ENCODE peak calls at places on chromosome 22, in ten cellular contexts. One of them, this sample, is unnamed.
A peak's percentile ranks its signal among the peaks of the same experiment; 100 is the strongest.

GRCh38 chr22:42805016-42805997 is 51.8 kb downstream of the ARFGAP3 start:
- DNase-seq in effector CD4-positive, alpha-beta T cell: no peak
- DNase-seq in NCI-H69: peak; percentile 79
- DNase-seq in HL-60: no peak
- DNase-seq in tibial artery: no peak
- DNase-seq in NCI-H1048: no peak
- DNase-seq in RWPE1: peak; percentile 20
- DNase-seq in activated T-helper 9 cell treated with anti-CD3 and anti-CD28 coated beads, Interleukin-2, amount 50 U/mL, for 16 hours: no peak
- DNase-seq in natural killer cell treated with Interleukin-12 subunit alpha and Interleukin-12 subunit beta and Interleukin-15 and Interleukin-18, amount 100 ng/mL, for 72 hours: no peak
- DNase-seq in EL: no peak
- DNase-seq in this sample: peak; percentile 69

GRCh38 chr22:36480941-36481392 is 473 bp downstream of the TXN2 start:
- DNase-seq in effector CD4-positive, alpha-beta T cell: no peak
- DNase-seq in NCI-H69: no peak
- DNase-seq in HL-60: no peak
- DNase-seq in tibial artery: no peak
- DNase-seq in NCI-H1048: no peak
- DNase-seq in RWPE1: no peak
- DNase-seq in activated T-helper 9 cell treated with anti-CD3 and anti-CD28 coated beads, Interleukin-2, amount 50 U/mL, for 16 hours: no peak
- DNase-seq in natural killer cell treated with Interleukin-12 subunit alpha and Interleukin-12 subunit beta and Interleukin-15 and Interleukin-18, amount 100 ng/mL, for 72 hours: no peak
- DNase-seq in EL: no peak
- DNase-seq in this sample: no peak

GRCh38 chr22:50577697-50577986 is 585 bp downstream of the CPT1B start:
- DNase-seq in effector CD4-positive, alpha-beta T cell: no peak
- DNase-seq in NCI-H69: no peak
- DNase-seq in HL-60: no peak
- DNase-seq in tibial artery: no peak
- DNase-seq in NCI-H1048: no peak
- DNase-seq in RWPE1: no peak
- DNase-seq in activated T-helper 9 cell treated with anti-CD3 and anti-CD28 coated beads, Interleukin-2, amount 50 U/mL, for 16 hours: no peak
- DNase-seq in natural killer cell treated with Interleukin-12 subunit alpha and Interleukin-12 subunit beta and Interleukin-15 and Interleukin-18, amount 100 ng/mL, for 72 hours: no peak
- DNase-seq in EL: no peak
- DNase-seq in this sample: no peak

GRCh38 chr22:28111501-28111900 is 192.4 kb upstream of the PITPNB start:
- DNase-seq in effector CD4-positive, alpha-beta T cell: no peak
- DNase-seq in NCI-H69: no peak
- DNase-seq in HL-60: no peak
- DNase-seq in tibial artery: no peak
- DNase-seq in NCI-H1048: no peak
- DNase-seq in RWPE1: no peak
- DNase-seq in activated T-helper 9 cell treated with anti-CD3 and anti-CD28 coated beads, Interleukin-2, amount 50 U/mL, for 16 hours: no peak
- DNase-seq in natural killer cell treated with Interleukin-12 subunit alpha and Interleukin-12 subunit beta and Interleukin-15 and Interleukin-18, amount 100 ng/mL, for 72 hours: no peak
- DNase-seq in EL: peak; percentile 31
- DNase-seq in this sample: no peak

GRCh38 chr22:25564320-25564978 is at the start of gene GRK3:
- DNase-seq in effector CD4-positive, alpha-beta T cell: peak; percentile 15
- DNase-seq in NCI-H69: peak; percentile 94
- DNase-seq in HL-60: peak; percentile 90
- DNase-seq in tibial artery: peak; percentile 65
- DNase-seq in NCI-H1048: no peak
- DNase-seq in RWPE1: peak; percentile 17
- DNase-seq in activated T-helper 9 cell treated with anti-CD3 and anti-CD28 coated beads, Interleukin-2, amount 50 U/mL, for 16 hours: peak; percentile 9
- DNase-seq in natural killer cell treated with Interleukin-12 subunit alpha and Interleukin-12 subunit beta and Interleukin-15 and Interleukin-18, amount 100 ng/mL, for 72 hours: no peak
- DNase-seq in EL: peak; percentile 76
- DNase-seq in this sample: peak; percentile 68

GRCh38 chr22:30822216-30823014 is 127.7 kb downstream of the OSBP2 start:
- DNase-seq in effector CD4-positive, alpha-beta T cell: no peak
- DNase-seq in NCI-H69: peak; percentile 52
- DNase-seq in HL-60: no peak
- DNase-seq in tibial artery: no peak
- DNase-seq in NCI-H1048: no peak
- DNase-seq in RWPE1: peak; percentile 22
- DNase-seq in activated T-helper 9 cell treated with anti-CD3 and anti-CD28 coated beads, Interleukin-2, amount 50 U/mL, for 16 hours: no peak
- DNase-seq in natural killer cell treated with Interleukin-12 subunit alpha and Interleukin-12 subunit beta and Interleukin-15 and Interleukin-18, amount 100 ng/mL, for 72 hours: no peak
- DNase-seq in EL: no peak
- DNase-seq in this sample: peak; percentile 41

GRCh38 chr22:48112687-48113521 is 1350.5 kb downstream of the TBC1D22A start:
- DNase-seq in effector CD4-positive, alpha-beta T cell: no peak
- DNase-seq in NCI-H69: no peak
- DNase-seq in HL-60: no peak
- DNase-seq in tibial artery: no peak
- DNase-seq in NCI-H1048: no peak
- DNase-seq in RWPE1: no peak
- DNase-seq in activated T-helper 9 cell treated with anti-CD3 and anti-CD28 coated beads, Interleukin-2, amount 50 U/mL, for 16 hours: no peak
- DNase-seq in natural killer cell treated with Interleukin-12 subunit alpha and Interleukin-12 subunit beta and Interleukin-15 and Interleukin-18, amount 100 ng/mL, for 72 hours: no peak
- DNase-seq in EL: no peak
- DNase-seq in this sample: no peak

GRCh38 chr22:23565288-23565941 is 14.7 kb downstream of the IGLL1 start:
- DNase-seq in effector CD4-positive, alpha-beta T cell: no peak
- DNase-seq in NCI-H69: peak; percentile 39
- DNase-seq in HL-60: peak; percentile 18
- DNase-seq in tibial artery: no peak
- DNase-seq in NCI-H1048: no peak
- DNase-seq in RWPE1: no peak
- DNase-seq in activated T-helper 9 cell treated with anti-CD3 and anti-CD28 coated beads, Interleukin-2, amount 50 U/mL, for 16 hours: no peak
- DNase-seq in natural killer cell treated with Interleukin-12 subunit alpha and Interleukin-12 subunit beta and Interleukin-15 and Interleukin-18, amount 100 ng/mL, for 72 hours: no peak
- DNase-seq in EL: peak; percentile 16
- DNase-seq in this sample: no peak

GRCh38 chr22:20185750-20186149 is 34.9 kb upstream of the CCDC188 start:
- DNase-seq in effector CD4-positive, alpha-beta T cell: no peak
- DNase-seq in NCI-H69: no peak
- DNase-seq in HL-60: no peak
- DNase-seq in tibial artery: no peak
- DNase-seq in NCI-H1048: no peak
- DNase-seq in RWPE1: no peak
- DNase-seq in activated T-helper 9 cell treated with anti-CD3 and anti-CD28 coated beads, Interleukin-2, amount 50 U/mL, for 16 hours: no peak
- DNase-seq in natural killer cell treated with Interleukin-12 subunit alpha and Interleukin-12 subunit beta and Interleukin-15 and Interleukin-18, amount 100 ng/mL, for 72 hours: no peak
- DNase-seq in EL: no peak
- DNase-seq in this sample: no peak

GRCh38 chr22:20586403-20586745 is 79.0 kb downstream of the MED15 start:
- DNase-seq in effector CD4-positive, alpha-beta T cell: no peak
- DNase-seq in NCI-H69: no peak
- DNase-seq in HL-60: no peak
- DNase-seq in tibial artery: no peak
- DNase-seq in NCI-H1048: no peak
- DNase-seq in RWPE1: no peak
- DNase-seq in activated T-helper 9 cell treated with anti-CD3 and anti-CD28 coated beads, Interleukin-2, amount 50 U/mL, for 16 hours: no peak
- DNase-seq in natural killer cell treated with Interleukin-12 subunit alpha and Interleukin-12 subunit beta and Interleukin-15 and Interleukin-18, amount 100 ng/mL, for 72 hours: no peak
- DNase-seq in EL: no peak
- DNase-seq in this sample: no peak

GRCh38 chr22:39471421-39472141 is 14.8 kb downstream of the MGAT3 start:
- DNase-seq in effector CD4-positive, alpha-beta T cell: no peak
- DNase-seq in NCI-H69: no peak
- DNase-seq in HL-60: peak; percentile 73
- DNase-seq in tibial artery: no peak
- DNase-seq in NCI-H1048: no peak
- DNase-seq in RWPE1: peak; percentile 10
- DNase-seq in activated T-helper 9 cell treated with anti-CD3 and anti-CD28 coated beads, Interleukin-2, amount 50 U/mL, for 16 hours: no peak
- DNase-seq in natural killer cell treated with Interleukin-12 subunit alpha and Interleukin-12 subunit beta and Interleukin-15 and Interleukin-18, amount 100 ng/mL, for 72 hours: peak; percentile 71
- DNase-seq in EL: peak; percentile 79
- DNase-seq in this sample: peak; percentile 72

GRCh38 chr22:21907638-21908522 is 40.4 kb upstream of the MAPK1 start:
- DNase-seq in effector CD4-positive, alpha-beta T cell: no peak
- DNase-seq in NCI-H69: no peak
- DNase-seq in HL-60: no peak
- DNase-seq in tibial artery: no peak
- DNase-seq in NCI-H1048: no peak
- DNase-seq in RWPE1: no peak
- DNase-seq in activated T-helper 9 cell treated with anti-CD3 and anti-CD28 coated beads, Interleukin-2, amount 50 U/mL, for 16 hours: no peak
- DNase-seq in natural killer cell treated with Interleukin-12 subunit alpha and Interleukin-12 subunit beta and Interleukin-15 and Interleukin-18, amount 100 ng/mL, for 72 hours: no peak
- DNase-seq in EL: no peak
- DNase-seq in this sample: no peak

GRCh38 chr22:41256898-41257260 is 16.1 kb upstream of the CHADL start:
- DNase-seq in effector CD4-positive, alpha-beta T cell: no peak
- DNase-seq in NCI-H69: peak; percentile 21
- DNase-seq in HL-60: no peak
- DNase-seq in tibial artery: no peak
- DNase-seq in NCI-H1048: no peak
- DNase-seq in RWPE1: no peak
- DNase-seq in activated T-helper 9 cell treated with anti-CD3 and anti-CD28 coated beads, Interleukin-2, amount 50 U/mL, for 16 hours: no peak
- DNase-seq in natural killer cell treated with Interleukin-12 subunit alpha and Interleukin-12 subunit beta and Interleukin-15 and Interleukin-18, amount 100 ng/mL, for 72 hours: peak; percentile 53
- DNase-seq in EL: no peak
- DNase-seq in this sample: peak; percentile 63

GRCh38 chr22:50577987-50578775 is at the start of gene CPT1B:
- DNase-seq in effector CD4-positive, alpha-beta T cell: no peak
- DNase-seq in NCI-H69: no peak
- DNase-seq in HL-60: no peak
- DNase-seq in tibial artery: peak; percentile 3
- DNase-seq in NCI-H1048: no peak
- DNase-seq in RWPE1: no peak
- DNase-seq in activated T-helper 9 cell treated with anti-CD3 and anti-CD28 coated beads, Interleukin-2, amount 50 U/mL, for 16 hours: no peak
- DNase-seq in natural killer cell treated with Interleukin-12 subunit alpha and Interleukin-12 subunit beta and Interleukin-15 and Interleukin-18, amount 100 ng/mL, for 72 hours: peak; percentile 60
- DNase-seq in EL: no peak
- DNase-seq in this sample: no peak

GRCh38 chr22:22893077-22893805 is 5.6 kb downstream of the IGLL5 start:
- DNase-seq in effector CD4-positive, alpha-beta T cell: no peak
- DNase-seq in NCI-H69: no peak
- DNase-seq in HL-60: no peak
- DNase-seq in tibial artery: no peak
- DNase-seq in NCI-H1048: no peak
- DNase-seq in RWPE1: no peak
- DNase-seq in activated T-helper 9 cell treated with anti-CD3 and anti-CD28 coated beads, Interleukin-2, amount 50 U/mL, for 16 hours: no peak
- DNase-seq in natural killer cell treated with Interleukin-12 subunit alpha and Interleukin-12 subunit beta and Interleukin-15 and Interleukin-18, amount 100 ng/mL, for 72 hours: no peak
- DNase-seq in EL: no peak
- DNase-seq in this sample: no peak

GRCh38 chr22:30459206-30460052 is 12.4 kb downstream of the SEC14L3 start:
- DNase-seq in effector CD4-positive, alpha-beta T cell: no peak
- DNase-seq in NCI-H69: peak; percentile 50
- DNase-seq in HL-60: no peak
- DNase-seq in tibial artery: no peak
- DNase-seq in NCI-H1048: no peak
- DNase-seq in RWPE1: peak; percentile 19
- DNase-seq in activated T-helper 9 cell treated with anti-CD3 and anti-CD28 coated beads, Interleukin-2, amount 50 U/mL, for 16 hours: no peak
- DNase-seq in natural killer cell treated with Interleukin-12 subunit alpha and Interleukin-12 subunit beta and Interleukin-15 and Interleukin-18, amount 100 ng/mL, for 72 hours: no peak
- DNase-seq in EL: no peak
- DNase-seq in this sample: peak; percentile 65

GRCh38 chr22:38167988-38168407 is 13.6 kb downstream of the PLA2G6 start:
- DNase-seq in effector CD4-positive, alpha-beta T cell: no peak
- DNase-seq in NCI-H69: no peak
- DNase-seq in HL-60: no peak
- DNase-seq in tibial artery: no peak
- DNase-seq in NCI-H1048: no peak
- DNase-seq in RWPE1: no peak
- DNase-seq in activated T-helper 9 cell treated with anti-CD3 and anti-CD28 coated beads, Interleukin-2, amount 50 U/mL, for 16 hours: no peak
- DNase-seq in natural killer cell treated with Interleukin-12 subunit alpha and Interleukin-12 subunit beta and Interleukin-15 and Interleukin-18, amount 100 ng/mL, for 72 hours: no peak
- DNase-seq in EL: no peak
- DNase-seq in this sample: peak; percentile 37

GRCh38 chr22:36731916-36732315 is 28.4 kb upstream of the CACNG2 start:
- DNase-seq in effector CD4-positive, alpha-beta T cell: no peak
- DNase-seq in NCI-H69: no peak
- DNase-seq in HL-60: no peak
- DNase-seq in tibial artery: no peak
- DNase-seq in NCI-H1048: no peak
- DNase-seq in RWPE1: no peak
- DNase-seq in activated T-helper 9 cell treated with anti-CD3 and anti-CD28 coated beads, Interleukin-2, amount 50 U/mL, for 16 hours: no peak
- DNase-seq in natural killer cell treated with Interleukin-12 subunit alpha and Interleukin-12 subunit beta and Interleukin-15 and Interleukin-18, amount 100 ng/mL, for 72 hours: peak; percentile 25
- DNase-seq in EL: no peak
- DNase-seq in this sample: no peak